ENCODE peak calls at places on chromosome 22, in nine cellular contexts. One of them, this sample, is unnamed.

GRCh38 chr22:44360686-44361381 is 48.1 kb upstream of the SHISAL1 start:
- DNase-seq in heart left ventricle: peak
- DNase-seq in K562: no peak
- DNase-seq in adrenal gland: no peak
- DNase-seq in uterus: peak
- DNase-seq in Peyer's patch: no peak
- DNase-seq in A549: peak
- DNase-seq in tibial nerve: no peak
- DNase-seq in body of pancreas: no peak
- DNase-seq in this sample: no peak

GRCh38 chr22:32949719-32950118 is 108.5 kb downstream of the SYN3 start:
- DNase-seq in Peyer's patch: no peak
- DNase-seq in heart left ventricle: no peak
- DNase-seq in uterus: no peak
- DNase-seq in tibial nerve: no peak
- DNase-seq in body of pancreas: no peak
- DNase-seq in A549: no peak
- DNase-seq in K562: no peak
- DNase-seq in adrenal gland: no peak
- DNase-seq in this sample: no peak

GRCh38 chr22:31583861-31584485 is 78.0 kb downstream of the PISD start:
- DNase-seq in A549: no peak
- DNase-seq in heart left ventricle: no peak
- DNase-seq in tibial nerve: no peak
- DNase-seq in K562: no peak
- DNase-seq in adrenal gland: no peak
- DNase-seq in Peyer's patch: peak
- DNase-seq in uterus: no peak
- DNase-seq in body of pancreas: no peak
- DNase-seq in this sample: no peak

GRCh38 chr22:48332438-48333322 is 1495.0 kb downstream of the BRD1 start:
- DNase-seq in tibial nerve: no peak
- DNase-seq in K562: no peak
- DNase-seq in uterus: no peak
- DNase-seq in heart left ventricle: no peak
- DNase-seq in Peyer's patch: peak
- DNase-seq in adrenal gland: no peak
- DNase-seq in body of pancreas: no peak
- DNase-seq in A549: no peak
- DNase-seq in this sample: peak

GRCh38 chr22:43637861-43638260 is 174.2 kb downstream of the EFCAB6 start:
- DNase-seq in adrenal gland: no peak
- DNase-seq in heart left ventricle: no peak
- DNase-seq in K562: no peak
- DNase-seq in uterus: no peak
- DNase-seq in tibial nerve: no peak
- DNase-seq in body of pancreas: no peak
- DNase-seq in A549: no peak
- DNase-seq in Peyer's patch: no peak
- DNase-seq in this sample: no peak

GRCh38 chr22:41834005-41834975 is 1.4 kb downstream of the SREBF2 start:
- DNase-seq in A549: no peak
- DNase-seq in body of pancreas: no peak
- DNase-seq in adrenal gland: no peak
- DNase-seq in K562: no peak
- DNase-seq in heart left ventricle: no peak
- DNase-seq in tibial nerve: no peak
- DNase-seq in uterus: no peak
- DNase-seq in Peyer's patch: no peak
- DNase-seq in this sample: peak

GRCh38 chr22:31650391-31650790 is 11.6 kb downstream of the PISD start:
- DNase-seq in heart left ventricle: no peak
- DNase-seq in A549: no peak
- DNase-seq in Peyer's patch: no peak
- DNase-seq in tibial nerve: no peak
- DNase-seq in body of pancreas: no peak
- DNase-seq in adrenal gland: no peak
- DNase-seq in K562: no peak
- DNase-seq in uterus: peak
- DNase-seq in this sample: no peak

GRCh38 chr22:26066534-26066933 is 102.7 kb upstream of the SEZ6L start:
- DNase-seq in A549: no peak
- DNase-seq in tibial nerve: no peak
- DNase-seq in uterus: no peak
- DNase-seq in K562: no peak
- DNase-seq in Peyer's patch: no peak
- DNase-seq in heart left ventricle: no peak
- DNase-seq in body of pancreas: no peak
- DNase-seq in adrenal gland: no peak
- DNase-seq in this sample: no peak

GRCh38 chr22:20909543-20910303 is 7.5 kb upstream of the CRKL start:
- DNase-seq in adrenal gland: no peak
- DNase-seq in K562: no peak
- DNase-seq in A549: no peak
- DNase-seq in Peyer's patch: no peak
- DNase-seq in body of pancreas: no peak
- DNase-seq in heart left ventricle: no peak
- DNase-seq in uterus: no peak
- DNase-seq in tibial nerve: no peak
- DNase-seq in this sample: no peak
- H3K4me3 ChIP-seq in adrenal gland: no peak
- H3K4me3 ChIP-seq in K562: no peak
- H3K4me3 ChIP-seq in A549: no peak
- H3K4me3 ChIP-seq in Peyer's patch: no peak
- H3K4me3 ChIP-seq in body of pancreas: no peak
- H3K4me3 ChIP-seq in heart left ventricle: no peak
- H3K4me3 ChIP-seq in uterus: no peak
- H3K4me3 ChIP-seq in tibial nerve: no peak
- H3K4me3 ChIP-seq in this sample: no peak

GRCh38 chr22:20109411-20110358 is 6.2 kb upstream of the RANBP1 start:
- DNase-seq in adrenal gland: no peak
- DNase-seq in tibial nerve: no peak
- DNase-seq in Peyer's patch: no peak
- DNase-seq in K562: no peak
- DNase-seq in body of pancreas: no peak
- DNase-seq in uterus: no peak
- DNase-seq in heart left ventricle: peak
- DNase-seq in A549: no peak
- DNase-seq in this sample: no peak

GRCh38 chr22:20110359-20110985 is 5.4 kb upstream of the RANBP1 start:
- DNase-seq in tibial nerve: no peak
- DNase-seq in adrenal gland: no peak
- DNase-seq in uterus: no peak
- DNase-seq in body of pancreas: no peak
- DNase-seq in heart left ventricle: peak
- DNase-seq in Peyer's patch: no peak
- DNase-seq in A549: no peak
- DNase-seq in K562: no peak
- DNase-seq in this sample: no peak

GRCh38 chr22:20107471-20107901 is 8.4 kb upstream of the RANBP1 start:
- DNase-seq in A549: no peak
- DNase-seq in K562: no peak
- DNase-seq in tibial nerve: no peak
- DNase-seq in body of pancreas: no peak
- DNase-seq in heart left ventricle: peak
- DNase-seq in adrenal gland: no peak
- DNase-seq in Peyer's patch: no peak
- DNase-seq in uterus: no peak
- DNase-seq in this sample: no peak

GRCh38 chr22:20107951-20108756 is 7.8 kb upstream of the RANBP1 start:
- DNase-seq in uterus: no peak
- DNase-seq in K562: no peak
- DNase-seq in A549: no peak
- DNase-seq in adrenal gland: no peak
- DNase-seq in body of pancreas: no peak
- DNase-seq in heart left ventricle: peak
- DNase-seq in tibial nerve: no peak
- DNase-seq in Peyer's patch: no peak
- DNase-seq in this sample: no peak

GRCh38 chr22:20108757-20109230 is 7.1 kb upstream of the RANBP1 start:
- DNase-seq in Peyer's patch: no peak
- DNase-seq in uterus: no peak
- DNase-seq in adrenal gland: no peak
- DNase-seq in heart left ventricle: peak
- DNase-seq in tibial nerve: no peak
- DNase-seq in K562: no peak
- DNase-seq in body of pancreas: no peak
- DNase-seq in A549: no peak
- DNase-seq in this sample: no peak
- TF ChIP-seq POLR2A in Peyer's patch: no peak
- TF ChIP-seq POLR2A in uterus: no peak
- TF ChIP-seq POLR2A in adrenal gland: no peak
- TF ChIP-seq POLR2A in heart left ventricle: no peak
- TF ChIP-seq POLR2A in tibial nerve: no peak
- TF ChIP-seq POLR2A in K562: no peak
- TF ChIP-seq POLR2A in body of pancreas: no peak
- TF ChIP-seq POLR2A in A549: no peak
- TF ChIP-seq POLR2A in this sample: no peak

GRCh38 chr22:18984564-18984963 is 48.5 kb upstream of the PRODH start:
- DNase-seq in Peyer's patch: no peak
- DNase-seq in uterus: no peak
- DNase-seq in tibial nerve: no peak
- DNase-seq in heart left ventricle: no peak
- DNase-seq in A549: no peak
- DNase-seq in body of pancreas: no peak
- DNase-seq in K562: no peak
- DNase-seq in adrenal gland: no peak
- DNase-seq in this sample: no peak

GRCh38 chr22:18990355-18991137 is 54.5 kb upstream of the PRODH start:
- DNase-seq in body of pancreas: no peak
- DNase-seq in K562: no peak
- DNase-seq in uterus: no peak
- DNase-seq in heart left ventricle: no peak
- DNase-seq in Peyer's patch: no peak
- DNase-seq in adrenal gland: no peak
- DNase-seq in tibial nerve: no peak
- DNase-seq in A549: no peak
- DNase-seq in this sample: no peak

GRCh38 chr22:18985761-18986160 is 49.7 kb upstream of the PRODH start:
- DNase-seq in A549: no peak
- DNase-seq in body of pancreas: no peak
- DNase-seq in heart left ventricle: no peak
- DNase-seq in K562: no peak
- DNase-seq in uterus: no peak
- DNase-seq in tibial nerve: no peak
- DNase-seq in adrenal gland: no peak
- DNase-seq in Peyer's patch: no peak
- DNase-seq in this sample: no peak

GRCh38 chr22:18988958-18989357 is 52.9 kb upstream of the PRODH start:
- DNase-seq in adrenal gland: no peak
- DNase-seq in heart left ventricle: no peak
- DNase-seq in K562: no peak
- DNase-seq in A549: no peak
- DNase-seq in body of pancreas: no peak
- DNase-seq in uterus: no peak
- DNase-seq in Peyer's patch: no peak
- DNase-seq in tibial nerve: no peak
- DNase-seq in this sample: no peak

DNA sequence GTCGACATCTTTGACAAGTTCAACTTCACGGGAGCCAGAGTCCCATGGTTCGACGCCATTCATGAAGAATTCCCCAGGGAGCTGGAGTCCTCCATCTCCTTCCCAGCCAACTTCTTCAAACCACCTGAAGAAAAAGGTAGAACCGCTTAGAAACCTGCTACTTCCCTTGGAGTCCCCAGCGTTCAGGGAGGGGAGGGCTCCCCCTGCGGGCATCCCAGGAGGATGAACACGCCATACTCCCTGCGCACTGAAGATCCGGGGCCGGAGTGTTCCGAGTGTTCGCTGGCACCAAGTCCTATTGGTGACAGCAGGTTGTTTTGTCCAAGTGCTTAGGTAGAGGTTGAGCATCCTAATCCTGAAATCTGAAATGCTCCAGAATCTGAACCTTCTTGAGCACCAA is 51.7 kb upstream of the PRODH start:
- DNase-seq in body of pancreas: peak
- DNase-seq in tibial nerve: no peak
- DNase-seq in uterus: no peak
- DNase-seq in A549: peak
- DNase-seq in Peyer's patch: no peak
- DNase-seq in K562: peak
- DNase-seq in adrenal gland: no peak
- DNase-seq in heart left ventricle: no peak
- DNase-seq in this sample: no peak
- TF ChIP-seq CTCF in body of pancreas: peak
- TF ChIP-seq CTCF in tibial nerve: no peak
- TF ChIP-seq CTCF in uterus: no peak
- TF ChIP-seq CTCF in A549: peak
- TF ChIP-seq CTCF in Peyer's patch: no peak
- TF ChIP-seq CTCF in K562: peak
- TF ChIP-seq CTCF in adrenal gland: peak
- TF ChIP-seq CTCF in heart left ventricle: peak
- TF ChIP-seq CTCF in this sample: peak

GRCh38 chr22:49885881-49886280 is 32.2 kb downstream of the ZBED4 start:
- DNase-seq in uterus: no peak
- DNase-seq in adrenal gland: no peak
- DNase-seq in heart left ventricle: no peak
- DNase-seq in K562: no peak
- DNase-seq in body of pancreas: no peak
- DNase-seq in Peyer's patch: no peak
- DNase-seq in tibial nerve: no peak
- DNase-seq in A549: no peak
- DNase-seq in this sample: no peak

GRCh38 chr22:49884075-49884474 is 30.4 kb downstream of the ZBED4 start:
- DNase-seq in adrenal gland: no peak
- DNase-seq in heart left ventricle: no peak
- DNase-seq in body of pancreas: no peak
- DNase-seq in tibial nerve: no peak
- DNase-seq in K562: no peak
- DNase-seq in A549: no peak
- DNase-seq in Peyer's patch: no peak
- DNase-seq in uterus: no peak
- DNase-seq in this sample: no peak

GRCh38 chr22:49884503-49885260 is 31.0 kb downstream of the ZBED4 start:
- DNase-seq in tibial nerve: no peak
- DNase-seq in K562: no peak
- DNase-seq in heart left ventricle: no peak
- DNase-seq in Peyer's patch: no peak
- DNase-seq in adrenal gland: no peak
- DNase-seq in body of pancreas: no peak
- DNase-seq in A549: no peak
- DNase-seq in uterus: no peak
- DNase-seq in this sample: no peak

GRCh38 chr22:49886346-49887073 is 31.7 kb downstream of the ALG12 start:
- DNase-seq in tibial nerve: no peak
- DNase-seq in adrenal gland: no peak
- DNase-seq in uterus: no peak
- DNase-seq in K562: no peak
- DNase-seq in body of pancreas: no peak
- DNase-seq in heart left ventricle: no peak
- DNase-seq in Peyer's patch: no peak
- DNase-seq in A549: no peak
- DNase-seq in this sample: no peak

DNA sequence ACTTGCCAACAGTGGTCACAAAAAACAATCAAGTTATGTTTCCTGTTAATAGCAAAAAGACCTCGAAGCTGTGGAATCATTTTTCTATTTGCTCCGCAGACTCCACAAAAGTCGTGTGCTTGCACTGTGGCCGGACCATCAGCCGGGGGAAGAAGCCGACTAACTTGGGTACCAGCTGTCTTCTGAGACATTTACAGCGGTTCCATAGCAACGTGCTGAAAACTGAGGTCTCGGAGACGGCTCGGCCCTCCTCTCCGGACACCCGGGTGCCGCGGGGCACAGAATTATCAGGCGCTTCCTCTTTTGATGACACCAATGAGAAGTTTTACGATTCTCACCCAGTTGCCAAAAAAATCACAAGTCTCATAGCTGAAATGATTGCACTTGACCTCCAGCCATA is 31.6 kb downstream of the ZBED4 start:
- DNase-seq in uterus: no peak
- DNase-seq in tibial nerve: no peak
- DNase-seq in Peyer's patch: no peak
- DNase-seq in heart left ventricle: no peak
- DNase-seq in K562: no peak
- DNase-seq in A549: no peak
- DNase-seq in adrenal gland: no peak
- DNase-seq in body of pancreas: no peak
- DNase-seq in this sample: no peak
- H3K4me3 ChIP-seq in uterus: no peak
- H3K4me3 ChIP-seq in tibial nerve: no peak
- H3K4me3 ChIP-seq in Peyer's patch: no peak
- H3K4me3 ChIP-seq in heart left ventricle: no peak
- H3K4me3 ChIP-seq in K562: no peak
- H3K4me3 ChIP-seq in A549: no peak
- H3K4me3 ChIP-seq in adrenal gland: no peak
- H3K4me3 ChIP-seq in body of pancreas: no peak
- H3K4me3 ChIP-seq in this sample: no peak